ENCODE peak calls at places on chromosomes 2 and 18, in six cellular contexts. D, J, C, P, E and F are unnamed samples.
A peak's percentile ranks its signal among the peaks of the same experiment; 100 is the strongest.

GRCh38 chr2:88880441-88880953 is 189.0 kb downstream of the RPIA start:
- DNase-seq in D (peak; percentile 43), J (peak; percentile 50), C (peak; percentile 13), P (no peak), E (peak; percentile 43), F (peak; percentile 68)

GRCh38 chr2:196068271-196069209 is at the start of gene DNAH7:
- DNase-seq in D (peak; percentile 31), J (peak; percentile 95), C (peak; percentile 73), P (peak; percentile 83), E (peak; percentile 88), F (peak; percentile 79)

GRCh38 chr2:160334028-160334729 is 134.1 kb upstream of the ITGB6 start:
- DNase-seq in D (no peak), J (no peak), C (no peak), P (no peak), E (no peak), F (no peak)

GRCh38 chr2:218946621-218947020 is 12.8 kb upstream of the CDK5R2 start:
- DNase-seq in D (no peak), J (no peak), C (no peak), P (no peak), E (no peak), F (no peak)

GRCh38 chr2:218295029-218295428 is 2.7 kb upstream of the TMBIM1 start:
- DNase-seq in D (no peak), J (peak; percentile 63), C (no peak), P (no peak), E (no peak), F (no peak)

GRCh38 chr18:34352385-34353163 is 127.9 kb upstream of the NOL4 start:
- DNase-seq in D (no peak), J (peak; percentile 42), C (no peak), P (no peak), E (no peak), F (no peak)

GRCh38 chr2:14628906-14629305 is 3.6 kb upstream of the LRATD1 start:
- DNase-seq in D (no peak), J (peak; percentile 8), C (no peak), P (no peak), E (no peak), F (no peak)

GRCh38 chr2:43482974-43483373 is 112.9 kb downstream of the THADA start:
- DNase-seq in D (no peak), J (no peak), C (no peak), P (no peak), E (no peak), F (no peak)

GRCh38 chr2:170030040-170030439 is 147.9 kb upstream of the MYO3B start:
- DNase-seq in D (no peak), J (no peak), C (no peak), P (no peak), E (no peak), F (no peak)

GRCh38 chr2:118817469-118817868 is 30.0 kb downstream of the EN1 start:
- DNase-seq in D (no peak), J (no peak), C (no peak), P (no peak), E (no peak), F (no peak)

GRCh38 chr2:102033028-102033749 is 41.4 kb downstream of the IL1R2 start:
- DNase-seq in D (no peak), J (peak; percentile 73), C (no peak), P (no peak), E (no peak), F (no peak)

GRCh38 chr2:13193075-13193474 is 476.3 kb downstream of the TRIB2 start:
- DNase-seq in D (no peak), J (no peak), C (no peak), P (no peak), E (no peak), F (peak; percentile 10)

GRCh38 chr18:10008006-10008647 is 94.3 kb downstream of the VAPA start:
- DNase-seq in D (no peak), J (no peak), C (no peak), P (no peak), E (no peak), F (no peak)

GRCh38 chr2:157055660-157056199 is 201.8 kb upstream of the GALNT5 start:
- DNase-seq in D (peak; percentile 22), J (no peak), C (no peak), P (no peak), E (no peak), F (peak; percentile 2)

GRCh38 chr18:56161604-56162003 is 476.8 kb downstream of the TXNL1 start:
- DNase-seq in D (no peak), J (peak; percentile 53), C (no peak), P (no peak), E (no peak), F (no peak)

DNA sequence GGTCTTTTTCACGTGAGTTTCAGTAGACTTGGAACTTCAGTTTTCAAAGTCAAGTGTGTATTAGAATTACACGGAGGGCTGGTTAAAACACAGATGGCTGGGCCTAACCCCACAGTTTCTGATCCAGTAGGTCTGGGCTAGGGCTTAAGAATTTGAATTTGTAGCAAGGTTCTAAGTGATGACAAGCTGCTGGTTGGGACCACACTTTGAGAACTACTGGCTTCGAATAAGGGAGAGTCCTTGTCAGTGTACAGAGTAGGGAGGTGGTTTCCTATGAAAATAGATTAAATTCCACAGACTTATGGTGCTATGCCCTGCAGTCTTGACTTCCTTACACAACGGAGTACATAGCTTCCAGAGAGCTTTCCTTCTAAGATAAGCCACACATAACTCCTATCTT is 4.5 kb downstream of the RHOB start:
- DNase-seq in D (no peak), J (no peak), C (no peak), P (no peak), E (no peak), F (no peak)
- TF ChIP-seq POLR2A in D (no peak), J (no peak), C (no peak), P (no peak), E (no peak), F (no peak)

GRCh38 chr2:215377283-215377682 is 58.6 kb downstream of the FN1 start:
- DNase-seq in D (no peak), J (no peak), C (no peak), P (no peak), E (no peak), F (no peak)
- TF ChIP-seq POLR2A in D (no peak), J (no peak), C (no peak), P (no peak), E (no peak), F (no peak)

DNA sequence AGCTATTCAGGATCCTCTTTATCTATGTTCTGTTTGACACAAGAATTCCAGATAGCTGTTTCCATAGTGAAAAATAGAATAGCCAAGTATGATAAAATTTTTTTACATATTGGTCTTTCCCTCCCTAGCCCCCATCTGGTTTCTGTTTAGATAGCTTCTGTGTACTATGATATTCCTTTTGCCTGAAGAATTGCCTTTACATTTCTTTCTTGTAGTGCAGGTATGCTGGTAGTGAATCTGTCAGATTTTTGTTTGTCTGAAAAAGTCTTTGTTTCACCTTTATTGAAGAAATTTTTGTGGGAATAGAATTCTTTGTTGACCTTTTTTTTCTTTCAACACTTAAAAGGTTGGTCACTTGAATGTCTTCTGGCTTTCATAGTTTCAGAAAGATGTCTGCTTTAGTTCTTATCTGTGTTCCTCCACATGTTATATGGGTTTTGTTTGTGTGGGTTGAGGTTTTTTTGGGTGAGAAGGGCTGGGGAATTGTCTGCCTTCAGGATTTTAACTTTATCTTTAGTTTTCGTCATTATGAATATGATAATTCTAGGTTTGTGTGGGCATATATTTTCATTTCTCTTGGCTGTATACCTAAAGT is 29.9 kb upstream of the FBLN7 start:
- DNase-seq in D (no peak), J (no peak), C (no peak), P (no peak), E (no peak), F (no peak)
- TF ChIP-seq POLR2A in D (no peak), J (no peak), C (no peak), P (no peak), E (no peak), F (no peak)

DNA sequence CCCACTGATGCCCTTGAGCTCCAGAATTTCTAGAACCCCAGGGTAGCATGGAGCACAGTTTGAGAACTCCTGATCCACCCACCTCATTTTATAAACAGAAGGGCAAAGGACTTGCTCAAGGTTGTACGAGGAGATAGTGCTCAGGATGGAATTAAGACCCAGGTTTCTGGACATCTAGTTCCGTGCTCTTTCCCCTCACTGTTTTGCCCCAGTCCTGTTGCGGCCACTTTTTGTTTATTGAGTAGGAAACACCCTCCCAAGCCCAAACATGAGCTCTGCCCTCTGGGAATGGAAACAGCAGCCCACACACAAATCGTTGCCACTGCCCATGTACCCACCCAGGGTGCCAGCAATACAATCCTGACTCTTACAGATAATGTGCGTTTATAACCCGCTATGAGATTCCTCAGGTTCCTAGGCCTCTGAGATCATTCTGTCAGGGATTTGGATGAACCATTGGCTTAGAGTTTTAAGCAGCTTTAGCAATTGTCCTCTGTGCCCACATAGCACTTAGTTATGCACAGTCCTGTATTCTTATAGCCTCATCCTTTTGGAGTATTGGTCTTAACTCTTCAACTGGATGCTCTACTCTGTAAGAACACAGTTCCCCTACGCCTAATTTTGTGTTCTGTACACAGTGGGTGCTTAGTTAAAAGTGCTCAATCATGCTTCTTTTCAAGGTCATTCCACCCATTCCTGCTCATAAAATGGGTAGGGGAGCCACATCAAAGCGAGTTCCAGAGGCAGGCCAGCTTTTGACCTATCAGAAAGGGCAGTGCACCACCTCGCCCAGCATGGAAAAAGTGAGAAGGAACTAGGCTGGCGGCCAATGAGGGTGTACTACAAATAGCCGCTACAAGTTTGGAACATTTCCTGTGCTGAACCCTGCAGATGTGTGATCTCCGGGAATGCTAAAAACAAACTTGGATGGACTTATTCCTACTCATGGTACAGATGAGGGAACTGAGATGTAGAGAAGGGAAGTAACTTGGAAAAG is 60.3 kb upstream of the IGFBP2 start:
- DNase-seq in D (peak; percentile 12), J (peak; percentile 84), C (no peak), P (peak; percentile 41), E (no peak), F (no peak)
- TF ChIP-seq POLR2A in D (no peak), J (no peak), C (no peak), P (no peak), E (no peak), F (no peak)

GRCh38 chr18:58223717-58224424 is 179.8 kb downstream of the NEDD4L start:
- DNase-seq in D (peak; percentile 76), J (peak; percentile 87), C (no peak), P (no peak), E (peak; percentile 65), F (peak; percentile 59)

GRCh38 chr18:58222439-58223125 is 178.6 kb downstream of the NEDD4L start:
- DNase-seq in D (no peak), J (no peak), C (no peak), P (no peak), E (no peak), F (no peak)

GRCh38 chr18:58218111-58218510 is 174.1 kb downstream of the NEDD4L start:
- DNase-seq in D (no peak), J (no peak), C (no peak), P (no peak), E (no peak), F (no peak)

GRCh38 chr18:58224425-58224750 is 180.4 kb downstream of the NEDD4L start:
- DNase-seq in D (no peak), J (no peak), C (no peak), P (no peak), E (no peak), F (no peak)

GRCh38 chr18:58221060-58221725 is 177.2 kb downstream of the NEDD4L start:
- DNase-seq in D (peak; percentile 90), J (peak; percentile 80), C (no peak), P (no peak), E (peak; percentile 71), F (peak; percentile 80)
- TF ChIP-seq POLR2A in D (peak; percentile 36), J (peak; percentile 78), C (no peak), P (no peak), E (no peak), F (no peak)